ENCODE peak calls at places on chromosome 10, in four cellular contexts. Q is psoas muscle, P is GM20000, K is Calu3. A is an unnamed sample.

GRCh38 chr10:122931088-122931958 is 20.9 kb downstream of the FAM24A start:
- DNase-seq in Q (no peak), K (no peak), P (no peak), A (no peak)

GRCh38 chr10:20110435-20111119 is 294.3 kb downstream of the PLXDC2 start:
- DNase-seq in K (no peak), P (no peak), Q (no peak), A (no peak)

GRCh38 chr10:86596266-86596665 is 58.1 kb upstream of the OPN4 start:
- DNase-seq in K (no peak), Q (no peak), P (no peak), A (no peak)

GRCh38 chr10:8059191-8059936 is 4.9 kb downstream of the GATA3 start:
- DNase-seq in K (no peak), Q (no peak), P (peak), A (no peak)

GRCh38 chr10:69883256-69883655 is 81.5 kb downstream of the COL13A1 start:
- DNase-seq in K (peak), Q (no peak), P (peak), A (no peak)

GRCh38 chr10:101467286-101467770 is 113.4 kb downstream of the BTRC start:
- DNase-seq in Q (no peak), K (peak), P (peak), A (no peak)

GRCh38 chr10:43238462-43238861 is 28.4 kb downstream of the RASGEF1A start:
- DNase-seq in K (no peak), Q (no peak), P (no peak), A (peak)

GRCh38 chr10:17880596-17880995 is 71.1 kb upstream of the SLC39A12 start:
- DNase-seq in Q (no peak), K (no peak), P (no peak), A (no peak)

GRCh38 chr10:69348824-69349541 is 67.7 kb downstream of the TACR2 start:
- DNase-seq in Q (peak), K (no peak), P (no peak), A (no peak)

GRCh38 chr10:88735661-88736060 is 24.2 kb upstream of the LIPN start:
- DNase-seq in Q (no peak), P (no peak), K (no peak), A (no peak)

GRCh38 chr10:69278446-69278963 is at the start of gene HK1:
- DNase-seq in P (no peak), Q (no peak), K (no peak), A (no peak)

GRCh38 chr10:97737770-97738265 is 890 bp downstream of the ZFYVE27 start:
- DNase-seq in K (no peak), P (no peak), Q (no peak), A (no peak)

A was measured in mesothelial cell of epicardium.